ENCODE peak calls at places on chromosomes 6 and 20, in nine cellular contexts. Y, F, C, X, W, K, M, Z and H are unnamed samples.

GRCh38 chr6:139029470-139030210 is 1.1 kb downstream of the ABRACL start:
- DNase-seq in K (peak; percentile 45), F (no peak), C (peak; percentile 83), M (peak; percentile 43), Z (peak; percentile 83), W (peak; percentile 64), Y (peak; percentile 30), X (peak; percentile 89), H (no peak)

GRCh38 chr6:4637691-4638433 is 138.3 kb upstream of the CDYL start:
- DNase-seq in W (no peak), Y (peak; percentile 35), X (no peak), C (no peak), K (no peak), F (no peak), Z (no peak), M (peak; percentile 86), H (peak; percentile 4)

GRCh38 chr6:151431336-151431735 is 20.6 kb downstream of the RMND1 start:
- DNase-seq in M (peak; percentile 57), X (no peak), K (no peak), Z (no peak), Y (no peak), W (no peak), C (no peak), F (no peak), H (no peak)

GRCh38 chr20:38635721-38636285 is 34.2 kb downstream of the ARHGAP40 start:
- DNase-seq in C (no peak), X (no peak), F (no peak), Z (no peak), W (no peak), M (peak; percentile 51), K (no peak), Y (peak; percentile 49), H (no peak)

GRCh38 chr20:63941282-63942060 is 14.7 kb downstream of the UCKL1 start:
- DNase-seq in Z (peak; percentile 66), Y (peak; percentile 99), X (peak; percentile 89), C (peak; percentile 80), W (peak; percentile 61), K (no peak), M (no peak), F (peak; percentile 76), H (no peak)

GRCh38 chr20:32999603-33000250 is 4.5 kb downstream of the SUN5 start:
- DNase-seq in C (no peak), K (no peak), M (no peak), F (no peak), W (no peak), Y (no peak), X (peak; percentile 3), Z (no peak), H (no peak)

GRCh38 chr6:109252261-109253041 is 129.8 kb downstream of the CD164 start:
- DNase-seq in Z (no peak), C (no peak), K (no peak), M (no peak), Y (no peak), X (no peak), F (no peak), W (no peak), H (no peak)

GRCh38 chr20:40009542-40009941 is 679.5 kb downstream of the MAFB start:
- DNase-seq in W (no peak), Y (no peak), F (no peak), K (no peak), M (peak; percentile 5), Z (no peak), X (no peak), C (no peak), H (no peak)

GRCh38 chr6:167913699-167914098 is 83.8 kb upstream of the KIF25 start:
- DNase-seq in F (no peak), Y (no peak), K (no peak), M (no peak), C (no peak), X (no peak), W (no peak), Z (no peak), H (no peak)

GRCh38 chr20:38173237-38174156 is 8.4 kb upstream of the TGM2 start:
- DNase-seq in F (no peak), Y (peak; percentile 98), C (peak; percentile 67), K (no peak), W (peak; percentile 46), Z (peak; percentile 67), X (peak; percentile 85), M (peak; percentile 95), H (no peak)

DNA sequence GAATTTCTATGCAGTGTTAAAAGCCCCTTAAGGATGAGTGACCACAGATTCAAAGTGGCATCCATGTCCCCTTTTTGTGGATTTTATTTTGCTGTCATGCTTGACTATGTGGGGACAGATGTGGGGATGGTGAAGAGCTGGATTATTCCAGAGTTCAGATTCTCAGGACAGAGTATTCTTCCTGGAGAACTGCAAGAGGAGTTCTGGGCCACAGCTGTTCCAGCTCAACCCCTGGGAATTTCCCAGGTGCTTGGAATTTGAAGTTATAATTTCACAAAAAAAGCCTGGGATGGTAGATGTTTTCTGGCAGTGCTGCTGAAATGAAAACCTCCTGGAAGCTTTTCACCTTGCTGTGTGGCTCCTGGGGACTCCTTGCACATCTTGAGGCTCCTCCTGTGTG is 671.8 kb upstream of the MARCKS start:
- DNase-seq in M (peak; percentile 45), X (no peak), F (no peak), Z (no peak), W (peak; percentile 14), C (no peak), Y (no peak), K (no peak), H (no peak)
- H3K27ac ChIP-seq in M (no peak overlapping the region), X (no peak overlapping the region), F (no peak overlapping the region), Z (no peak overlapping the region), W (peak overlapping the region; percentile 61), C (no peak overlapping the region), Y (no peak overlapping the region), K (no peak overlapping the region), H (no peak overlapping the region)

GRCh38 chr6:125918681-125919566 is 37.6 kb upstream of the HINT3 start:
- DNase-seq in X (no peak), M (peak; percentile 81), C (peak; percentile 58), K (peak; percentile 21), W (no peak), Z (peak; percentile 67), Y (peak; percentile 67), F (no peak), H (peak; percentile 93)

GRCh38 chr6:125919618-125920017 is 37.0 kb upstream of the HINT3 start:
- DNase-seq in K (no peak), F (no peak), C (no peak), Y (no peak), M (no peak), W (no peak), X (no peak), Z (no peak), H (no peak)

GRCh38 chr6:125913864-125914351 is 42.7 kb upstream of the HINT3 start:
- DNase-seq in K (no peak), W (no peak), C (peak; percentile 80), X (no peak), M (peak; percentile 95), Z (no peak), F (no peak), Y (peak; percentile 81), H (no peak)

GRCh38 chr6:125922322-125922860 is 34.2 kb upstream of the HINT3 start:
- DNase-seq in X (no peak), K (no peak), W (no peak), Y (no peak), Z (no peak), F (no peak), M (no peak), C (no peak), H (no peak)

GRCh38 chr6:125918230-125918629 is 38.3 kb upstream of the HINT3 start:
- DNase-seq in F (no peak), M (no peak), Z (no peak), C (no peak), X (no peak), K (no peak), W (no peak), Y (no peak), H (no peak)
- H3K27ac ChIP-seq in F (no peak overlapping the region), M (no peak overlapping the region), Z (peak overlapping the region; percentile 77), C (peak overlapping the region; percentile 88), X (peak overlapping the region; percentile 23), K (no peak overlapping the region), W (peak overlapping the region; percentile 72), Y (peak overlapping the region; percentile 74), H (peak overlapping the region; percentile 96)

GRCh38 chr6:104958720-104959452 is 2.0 kb downstream of the LIN28B start:
- DNase-seq in M (no peak), W (no peak), Z (no peak), Y (no peak), F (no peak), X (no peak), K (no peak), C (no peak), H (no peak)
- H3K27ac ChIP-seq in M (no peak overlapping the region), W (no peak overlapping the region), Z (no peak overlapping the region), Y (no peak overlapping the region), F (no peak overlapping the region), X (no peak overlapping the region), K (peak overlapping the region; percentile 95), C (no peak overlapping the region), H (no peak overlapping the region)

DNA sequence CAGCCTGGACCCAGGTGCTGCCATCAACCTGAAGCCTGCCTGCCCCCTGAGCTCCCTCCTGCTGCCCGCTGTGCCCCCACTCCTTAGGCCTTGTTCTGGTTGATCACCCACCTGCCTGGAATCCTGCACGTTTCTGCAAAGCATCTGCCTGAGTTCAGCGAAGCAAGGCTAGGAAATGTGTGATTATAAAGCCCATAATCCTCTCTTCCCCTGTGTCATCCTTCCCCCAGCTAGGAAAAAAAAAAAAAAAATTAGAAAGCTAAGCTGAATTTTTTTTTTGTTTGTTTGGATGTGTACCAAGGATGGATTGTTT is 93.2 kb downstream of the FOXA2 start:
- DNase-seq in C (no peak), W (no peak), K (no peak), Y (no peak), X (no peak), Z (no peak), F (no peak), M (no peak), H (no peak)
- H3K27ac ChIP-seq in C (peak overlapping the region; percentile 66), W (no peak overlapping the region), K (no peak overlapping the region), Y (no peak overlapping the region), X (no peak overlapping the region), Z (no peak overlapping the region), F (no peak overlapping the region), M (no peak overlapping the region), H (no peak overlapping the region)

DNA sequence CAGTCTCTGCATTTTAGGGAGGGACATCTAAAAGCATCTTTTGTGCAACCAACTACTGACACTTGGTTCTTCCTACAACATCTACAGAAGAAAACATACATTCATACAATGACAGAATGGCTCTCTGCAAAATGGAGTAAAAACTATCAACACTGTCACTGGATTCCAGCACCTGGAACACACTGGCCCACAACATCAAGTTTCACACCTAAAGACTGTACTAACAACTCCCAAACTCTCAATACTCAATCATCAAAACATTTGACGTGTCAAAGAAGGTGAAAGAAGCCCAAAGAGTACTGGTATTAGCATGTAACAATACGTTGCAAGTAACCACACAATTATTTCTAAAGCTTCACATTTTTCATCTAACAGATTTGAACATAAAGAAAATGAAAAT is 2.2 kb downstream of the CPNE1 start:
- DNase-seq in M (no peak), X (no peak), K (no peak), Y (no peak), W (no peak), C (no peak), F (no peak), Z (no peak), H (no peak)
- H3K27ac ChIP-seq in M (no peak overlapping the region), X (no peak overlapping the region), K (no peak overlapping the region), Y (no peak overlapping the region), W (no peak overlapping the region), C (no peak overlapping the region), F (peak overlapping the region; percentile 8), Z (no peak overlapping the region), H (peak overlapping the region; percentile 25)

DNA sequence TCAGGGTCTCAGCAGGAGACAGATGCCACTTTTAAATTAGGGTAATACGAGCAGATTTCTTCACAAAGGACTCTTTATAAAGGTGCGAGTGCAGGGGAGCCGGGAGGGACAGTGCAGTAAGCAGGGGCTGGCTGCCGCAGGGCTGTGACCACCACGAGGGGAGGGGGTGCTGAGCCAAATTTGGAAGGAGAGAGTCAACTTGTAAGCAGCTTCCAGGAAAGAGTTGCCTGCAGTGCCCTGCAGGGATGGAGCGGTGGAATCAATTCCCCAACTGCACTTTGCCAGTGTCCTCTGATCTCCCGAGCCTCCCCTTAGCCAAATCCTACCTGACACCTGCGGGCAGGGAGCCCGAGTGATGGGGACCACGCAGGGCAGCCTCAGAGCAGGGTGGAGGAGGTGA is 13.9 kb upstream of the CCDC167 start:
- DNase-seq in F (no peak), M (no peak), X (no peak), K (no peak), C (no peak), Z (no peak), W (no peak), Y (no peak), H (no peak)
- H3K27ac ChIP-seq in F (no peak overlapping the region), M (no peak overlapping the region), X (no peak overlapping the region), K (no peak overlapping the region), C (no peak overlapping the region), Z (no peak overlapping the region), W (no peak overlapping the region), Y (no peak overlapping the region), H (no peak overlapping the region)